ENCODE peak calls at places on chromosomes 7 and 10, in four cellular contexts. J is mammary epithelial cell, D is prostate gland, M is breast epithelium. X is an unnamed sample.

GRCh38 chr7:70659263-70659662 is 472.7 kb upstream of the GALNT17 start:
- DNase-seq in J (no peak), M (no peak), D (no peak), X (no peak)

GRCh38 chr10:3542185-3542611 is 242.8 kb downstream of the KLF6 start:
- DNase-seq in D (no peak), J (peak; percentile 65), M (no peak), X (no peak)

GRCh38 chr7:38932509-38933168 is 23.6 kb upstream of the VPS41 start:
- DNase-seq in M (no peak), J (peak; percentile 16), D (peak; percentile 40), X (no peak)

GRCh38 chr7:126819197-126819484 is 433.6 kb downstream of the GRM8 start:
- DNase-seq in J (no peak), D (no peak), M (no peak), X (no peak)

GRCh38 chr7:138798836-138799235 is 840 bp upstream of the ATP6V0A4 start:
- DNase-seq in D (no peak), J (no peak), M (no peak), X (no peak)

GRCh38 chr10:47023237-47024045 is 112.2 kb downstream of the PTPN20 start:
- DNase-seq in D (no peak), J (no peak), M (peak; percentile 43), X (peak; percentile 72)

GRCh38 chr7:116271161-116271979 is 61.0 kb downstream of the TES start:
- DNase-seq in J (no peak), D (no peak), M (no peak), X (no peak)

GRCh38 chr10:122234416-122234815 is 36.7 kb upstream of the BTBD16 start:
- DNase-seq in M (no peak), J (no peak), D (no peak), X (no peak)

GRCh38 chr7:102978280-102978679 is 65.5 kb downstream of the LRRC17 start:
- DNase-seq in D (no peak), J (peak; percentile 74), M (no peak), X (no peak)

GRCh38 chr7:32476816-32477648 is 13.1 kb downstream of the LSM5 start:
- DNase-seq in J (peak; percentile 96), M (no peak), D (no peak), X (no peak)

GRCh38 chr7:40099837-40100236 is 34.6 kb downstream of the MPLKIP start:
- DNase-seq in M (no peak), D (no peak), J (no peak), X (no peak)

GRCh38 chr7:31890751-31891150 is 179.5 kb downstream of the PDE1C start:
- DNase-seq in J (peak; percentile 24), D (no peak), M (no peak), X (no peak)

GRCh38 chr7:16726189-16726588 is 27.4 kb upstream of the TSPAN13 start:
- DNase-seq in M (no peak), J (no peak), D (no peak), X (no peak)

GRCh38 chr7:135803143-135803542 is 54.5 kb upstream of the FAM180A start:
- DNase-seq in D (no peak), M (no peak), J (peak; percentile 65), X (no peak)

GRCh38 chr7:133477786-133478185 is 224.9 kb downstream of the EXOC4 start:
- DNase-seq in M (no peak), D (no peak), J (no peak), X (no peak)

GRCh38 chr7:93973134-93973533 is 31.0 kb downstream of the BET1 start:
- DNase-seq in J (peak; percentile 3), D (no peak), M (no peak), X (no peak)

GRCh38 chr7:118573065-118573464 is 348.6 kb downstream of the ANKRD7 start:
- DNase-seq in M (no peak), J (peak; percentile 7), D (peak; percentile 5), X (no peak)

GRCh38 chr7:135509589-135509838 is 388 bp downstream of the CNOT4 start:
- DNase-seq in D (no peak), M (no peak), J (no peak), X (no peak)

GRCh38 chr10:47026301-47027107 is 115.3 kb downstream of the PTPN20 start:
- DNase-seq in M (peak; percentile 37), D (no peak), J (no peak), X (peak; percentile 51)

GRCh38 chr10:104330168-104331117 is 7.8 kb downstream of the ITPRIP start:
- DNase-seq in D (no peak), J (peak; percentile 88), M (peak; percentile 52), X (peak; percentile 83)

GRCh38 chr7:37395618-37396259 is 52.9 kb downstream of the ELMO1 start:
- DNase-seq in D (no peak), M (no peak), J (peak; percentile 6), X (no peak)

GRCh38 chr10:71795248-71795647 is 21.9 kb upstream of the VSIR start:
- DNase-seq in D (no peak), M (no peak), J (no peak), X (no peak)

GRCh38 chr7:82745117-82745516 is 301.5 kb upstream of the CACNA2D1 start:
- DNase-seq in J (no peak), D (no peak), M (no peak), X (no peak)

GRCh38 chr7:123208793-123209192 is 9.0 kb upstream of the SLC13A1 start:
- DNase-seq in M (no peak), D (no peak), J (no peak), X (no peak)

GRCh38 chr10:63627881-63628296 is 106.7 kb downstream of the REEP3 start:
- DNase-seq in M (no peak), D (no peak), J (no peak), X (no peak)

GRCh38 chr7:47884675-47885074 is 63.6 kb downstream of the PKD1L1 start:
- DNase-seq in J (peak; percentile 8), M (no peak), D (no peak), X (no peak)

GRCh38 chr10:78585952-78586351 is 482.8 kb upstream of the ZMIZ1 start:
- DNase-seq in J (no peak), D (no peak), M (no peak), X (no peak)

GRCh38 chr10:131843881-131844284 is 56.9 kb upstream of the PPP2R2D start:
- DNase-seq in D (no peak), M (peak; percentile 43), J (no peak), X (peak; percentile 64)

GRCh38 chr7:1912472-1913289 is 242.6 kb downstream of the ELFN1 start:
- DNase-seq in D (no peak), M (no peak), J (no peak), X (no peak)

GRCh38 chr7:29486191-29486700 is 77.4 kb upstream of the PRR15 start:
- DNase-seq in M (no peak), J (no peak), D (no peak), X (no peak)

GRCh38 chr7:12827920-12828319 is 140.5 kb downstream of the ARL4A start:
- DNase-seq in M (no peak), D (no peak), J (peak; percentile 67), X (no peak)

DNA sequence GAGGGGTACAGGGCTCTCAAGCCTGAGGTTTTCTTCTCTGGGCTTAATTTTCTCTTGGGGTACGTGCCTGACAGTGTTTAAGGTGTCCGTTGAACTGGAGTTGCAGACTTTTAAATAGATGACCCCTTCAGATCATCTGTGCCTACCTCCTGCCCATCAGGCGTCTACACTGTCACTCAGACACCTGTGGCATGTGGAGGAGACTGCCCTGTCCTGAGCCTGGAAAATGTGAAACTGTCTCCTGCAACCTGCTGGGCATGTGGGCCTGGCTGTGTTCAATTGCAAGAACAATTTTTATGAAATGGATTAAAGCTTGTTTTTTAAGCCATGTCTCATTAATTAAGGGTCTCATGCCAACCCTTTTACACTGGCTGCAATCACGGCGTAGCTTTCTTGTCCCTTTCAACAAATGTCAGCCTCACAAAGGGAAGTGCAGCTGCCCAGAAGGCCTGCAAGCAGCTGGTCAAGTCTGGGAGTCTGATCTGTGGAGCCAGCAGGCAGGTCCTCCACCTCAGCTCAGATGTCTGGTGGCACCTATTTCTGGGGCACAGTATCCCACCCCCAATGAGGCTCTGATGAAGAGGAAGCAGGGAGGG is 8.8 kb downstream of the ATP5MF start:
- DNase-seq in J (no peak), D (no peak), M (no peak), X (no peak)
- H3K36me3 ChIP-seq in J (peaks cover 37% of the 10 kb centered on the region), D (no peaks in the 10 kb centered on the region), M (no peaks in the 10 kb centered on the region), X (peaks cover 74% of the 10 kb centered on the region)

DNA sequence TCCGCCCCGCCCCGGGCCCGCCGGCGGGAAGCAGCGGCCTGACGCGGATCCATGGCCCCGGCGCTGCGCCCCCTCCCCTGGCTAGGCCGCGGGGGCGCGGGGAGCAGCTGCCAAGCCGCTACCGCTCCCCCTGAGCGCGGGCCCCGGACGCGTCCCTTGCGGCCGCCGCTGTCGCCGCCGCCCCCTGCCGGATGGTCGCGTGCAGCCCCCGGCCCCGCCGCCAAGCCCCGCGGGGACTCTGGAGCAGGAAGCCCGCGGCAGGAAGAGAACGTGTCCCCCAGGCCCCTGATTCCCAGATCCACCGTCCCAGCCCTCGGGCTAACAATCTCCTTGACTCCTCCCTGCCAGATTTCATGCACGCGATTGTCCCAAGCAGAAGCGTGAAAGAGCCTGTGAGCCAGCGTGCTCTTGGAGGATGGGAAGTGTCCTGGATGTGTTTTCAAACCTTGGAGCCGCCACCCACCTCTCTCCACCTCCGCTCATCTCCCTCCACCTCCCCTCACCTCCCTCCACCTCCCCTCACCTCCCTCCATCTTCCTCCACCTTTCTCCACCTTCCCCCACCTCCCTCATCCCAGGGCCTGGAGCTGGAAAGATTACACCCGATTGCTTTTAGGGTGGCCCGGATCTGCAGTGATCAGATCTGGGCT is 419 bp upstream of the PRTFDC1 start:
- DNase-seq in D (peak; percentile 12), J (no peak), M (no peak), X (no peak)
- TF ChIP-seq CTCF in D (no peak), J (no peak), M (no peak), X (no peak)

GRCh38 chr7:44977956-44978355 is 859 bp downstream of the MYO1G start:
- DNase-seq in M (no peak), J (no peak), D (no peak), X (no peak)
- H3K4me3 ChIP-seq in M (no peak overlapping the region), J (no peak overlapping the region), D (no peak overlapping the region), X (peak overlapping the region; percentile 22)

DNA sequence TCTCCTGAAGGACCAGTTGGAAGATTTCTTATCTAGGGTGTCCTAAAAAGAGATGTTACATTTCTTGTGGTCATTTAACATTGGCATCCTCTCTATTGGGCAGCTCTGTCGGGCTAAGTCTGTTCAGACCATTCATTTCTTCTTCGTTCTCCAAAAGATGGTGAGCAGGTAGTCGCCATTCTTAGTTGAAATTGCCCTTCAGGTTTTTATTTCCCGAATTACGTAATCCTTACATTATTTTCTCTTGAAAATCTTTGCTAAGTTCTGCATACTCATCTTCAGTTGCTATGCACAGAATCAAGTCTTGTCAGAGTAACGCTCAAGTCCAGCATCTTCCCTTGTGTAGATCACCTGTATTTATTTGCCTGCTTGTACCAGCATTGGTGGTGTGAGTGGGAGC is 53.6 kb downstream of the DAGLB start:
- DNase-seq in J (no peak), D (no peak), M (no peak), X (no peak)
- H3K36me3 ChIP-seq in J (peaks cover 13% of the 10 kb centered on the region), D (no peaks in the 10 kb centered on the region), M (no peaks in the 10 kb centered on the region), X (peaks cover 28% of the 10 kb centered on the region)